ENCODE peak calls at places on chromosomes 5 and 9, in four cellular contexts. W, A, D and E are unnamed samples.

GRCh38 chr5:38695021-38695961 is 138.8 kb upstream of the LIFR start:
- DNase-seq in W (no peak), A (no peak), D (no peak), E (no peak)

GRCh38 chr9:112752334-112753110 is 2.0 kb downstream of the SNX30 start:
- DNase-seq in W (no peak), A (no peak), D (no peak), E (no peak)

GRCh38 chr5:28896949-28897348 is 1858.6 kb upstream of the CDH9 start:
- DNase-seq in W (no peak), A (no peak), D (peak; percentile 29), E (no peak)

GRCh38 chr9:136370687-136371530 is 2.6 kb downstream of the CARD9 start:
- DNase-seq in W (no peak), A (no peak), D (no peak), E (no peak)

GRCh38 chr5:179307006-179307800 is 38.1 kb downstream of the ADAMTS2 start:
- DNase-seq in W (no peak), A (no peak), D (no peak), E (no peak)

GRCh38 chr9:134059661-134060395 is 8.0 kb downstream of the BRD3 start:
- DNase-seq in W (no peak), A (no peak), D (no peak), E (peak; percentile 10)

GRCh38 chr5:110376281-110376916 is 350.1 kb downstream of the TMEM232 start:
- DNase-seq in W (no peak), A (no peak), D (no peak), E (no peak)

GRCh38 chr5:38453506-38453905 is 102.9 kb downstream of the LIFR start:
- DNase-seq in W (no peak), A (no peak), D (no peak), E (no peak)

GRCh38 chr5:545641-546375 is 21.6 kb upstream of the SLC9A3 start:
- DNase-seq in W (no peak), A (no peak), D (no peak), E (peak; percentile 2)

GRCh38 chr5:3025392-3025791 is 273.9 kb upstream of the IRX2 start:
- DNase-seq in W (no peak), A (no peak), D (no peak), E (no peak)

GRCh38 chr5:113513384-113514262 is at the start of gene YTHDC2:
- DNase-seq in W (peak; percentile 55), A (peak; percentile 81), D (peak; percentile 84), E (peak; percentile 94)

GRCh38 chr9:98986866-98987653 is 43.4 kb downstream of the COL15A1 start:
- DNase-seq in W (no peak), A (no peak), D (no peak), E (no peak)

GRCh38 chr5:69350664-69351063 is 18.1 kb upstream of the CCDC125 start:
- DNase-seq in W (no peak), A (no peak), D (no peak), E (no peak)

GRCh38 chr5:66596791-66597757 is 881 bp downstream of the MAST4 start:
- DNase-seq in W (peak; percentile 45), A (no peak), D (peak; percentile 70), E (peak; percentile 73)

GRCh38 chr5:5276471-5276870 is 136.3 kb downstream of the ADAMTS16 start:
- DNase-seq in W (no peak), A (no peak), D (no peak), E (peak; percentile 69)

GRCh38 chr9:19408316-19408692 is 505 bp upstream of the ACER2 start:
- DNase-seq in W (no peak), A (no peak), D (no peak), E (no peak)

GRCh38 chr5:10642367-10642766 is 78.5 kb downstream of the ANKRD33B start:
- DNase-seq in W (no peak), A (no peak), D (no peak), E (no peak)

GRCh38 chr9:88804289-88804596 is 187.0 kb upstream of the S1PR3 start:
- DNase-seq in W (no peak), A (no peak), D (no peak), E (no peak)

GRCh38 chr9:108212179-108212578 is 643.6 kb downstream of the ACTL7B start:
- DNase-seq in W (no peak), A (no peak), D (no peak), E (peak; percentile 13)